ENCODE peak calls at places on chromosomes 6 and 20, in five cellular contexts. U, J, N, A and B are unnamed samples.

GRCh38 chr20:5652626-5653573 is 97.3 kb upstream of the SHLD1 start:
- DNase-seq in U (no peak), J (no peak), N (no peak), A (no peak), B (no peak)

GRCh38 chr20:5696011-5696559 is 54.1 kb upstream of the SHLD1 start:
- DNase-seq in U (no peak), J (no peak), N (no peak), A (no peak), B (peak)

GRCh38 chr6:1842334-1842733 is 232.6 kb downstream of the FOXC1 start:
- DNase-seq in U (no peak), J (no peak), N (no peak), A (no peak), B (no peak)

GRCh38 chr6:121210943-121211342 is 123.3 kb downstream of the TBC1D32 start:
- DNase-seq in U (no peak), J (no peak), N (no peak), A (no peak), B (no peak)

GRCh38 chr6:31636698-31637596 is 15.5 kb downstream of the BAG6 start:
- DNase-seq in U (no peak), J (no peak), N (no peak), A (no peak), B (no peak)

GRCh38 chr6:111604259-111605099 is 1.2 kb downstream of the TRAF3IP2 start:
- DNase-seq in U (peak), J (no peak), N (peak), A (no peak), B (peak)

GRCh38 chr6:163526356-163526755 is 111.8 kb downstream of the QKI start:
- DNase-seq in U (no peak), J (no peak), N (no peak), A (no peak), B (no peak)

GRCh38 chr20:36214684-36215256 is 21.5 kb upstream of the AAR2 start:
- DNase-seq in U (no peak), J (no peak), N (no peak), A (no peak), B (no peak)

GRCh38 chr6:1136415-1136774 is 175.5 kb upstream of the FOXQ1 start:
- DNase-seq in U (no peak), J (no peak), N (no peak), A (no peak), B (no peak)

GRCh38 chr6:9984607-9985006 is 430.3 kb downstream of the TFAP2A start:
- DNase-seq in U (no peak), J (no peak), N (no peak), A (no peak), B (no peak)

GRCh38 chr6:1757133-1757532 is 147.4 kb downstream of the FOXC1 start:
- DNase-seq in U (no peak), J (no peak), N (peak), A (no peak), B (no peak)

DNA sequence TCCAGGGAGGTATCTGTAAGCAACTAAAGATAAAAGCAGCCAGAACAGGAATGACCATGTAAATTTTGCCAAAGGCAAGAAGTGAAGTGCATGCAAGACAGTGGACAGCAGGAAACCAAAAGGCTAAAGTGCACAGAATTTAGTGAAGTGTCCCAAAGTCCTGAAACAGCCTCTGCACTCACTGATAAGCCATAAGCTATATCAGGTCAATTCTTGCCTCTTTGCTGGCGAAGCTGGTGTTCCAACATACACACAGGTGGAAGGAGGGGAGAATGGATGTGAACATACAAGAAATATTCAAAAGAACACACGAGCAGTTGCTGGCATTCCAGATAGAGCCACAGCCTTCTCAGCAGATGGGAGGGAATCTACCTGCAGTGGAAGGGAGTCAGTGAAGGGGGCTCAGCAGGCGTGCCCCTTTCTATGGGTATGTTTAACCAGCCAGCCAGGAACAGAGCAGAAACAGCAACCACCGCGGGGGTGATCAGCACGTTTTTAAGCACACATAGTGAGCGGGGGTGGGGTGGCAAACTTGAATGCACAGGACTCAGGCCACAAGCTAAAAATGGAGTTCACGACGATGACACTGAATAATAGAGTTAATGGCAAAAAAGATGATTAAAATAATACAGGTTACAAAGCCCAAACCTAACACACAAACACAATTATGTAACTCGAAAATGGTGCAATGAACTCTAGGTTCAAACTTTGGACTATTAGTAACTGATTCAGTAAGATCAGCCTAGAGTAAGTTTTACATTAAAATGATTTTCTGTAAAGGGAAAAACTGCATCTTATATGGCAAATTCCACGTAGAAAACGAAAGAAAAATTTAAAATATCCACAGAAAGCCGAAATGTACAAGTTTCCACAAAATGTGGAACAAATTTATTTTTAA is 1.2 kb downstream of the ECI2 start:
- DNase-seq in U (peak), J (no peak), N (peak), A (no peak), B (peak)
- TF ChIP-seq POLR2A in U (no peak), J (no peak), N (no peak), A (no peak), B (no peak)

DNA sequence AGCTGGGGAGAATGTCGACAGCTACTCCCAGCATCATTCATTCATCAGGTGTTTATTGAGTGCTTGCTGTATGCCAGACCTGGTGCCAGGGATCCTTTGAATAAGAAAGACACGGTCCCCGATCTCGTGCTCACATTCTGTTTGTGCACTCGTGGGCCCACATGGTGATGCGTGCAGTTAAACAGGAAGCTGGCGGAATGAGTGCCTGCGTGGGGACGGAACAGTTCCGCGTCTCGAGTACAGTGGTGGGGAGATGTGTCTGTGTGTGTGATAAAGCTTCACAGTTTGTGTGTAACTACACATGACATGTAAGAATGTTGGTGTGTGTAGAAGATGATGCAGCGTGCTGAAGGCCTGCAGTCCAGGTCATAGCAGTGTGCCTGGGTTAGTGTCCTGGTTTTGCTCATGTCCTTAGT is 6.5 kb downstream of the RBM38 start:
- DNase-seq in U (no peak), J (no peak), N (peak), A (no peak), B (peak)
- TF ChIP-seq POLR2A in U (no peak), J (peak), N (no peak), A (no peak), B (no peak)

DNA sequence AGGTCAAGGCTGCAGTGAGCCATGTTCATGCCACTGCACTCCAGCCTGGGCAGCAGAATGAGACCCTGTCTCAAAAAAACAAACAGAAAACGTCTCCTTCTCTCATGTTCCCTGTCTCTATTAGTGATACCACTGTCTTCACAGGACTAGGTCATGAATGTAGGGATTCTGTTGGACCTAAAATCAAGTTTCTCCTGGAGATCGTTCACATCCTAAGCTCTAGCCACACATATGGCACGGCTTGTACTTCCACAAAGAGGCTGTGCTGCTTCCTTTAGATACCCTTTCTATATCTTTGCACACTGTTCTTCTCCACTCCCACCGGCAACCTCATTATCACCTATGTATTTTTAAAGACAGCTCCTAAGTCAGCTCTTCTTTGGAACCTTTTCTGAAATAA is 96.5 kb downstream of the ADGRG6 start:
- DNase-seq in U (no peak), J (no peak), N (no peak), A (no peak), B (no peak)
- TF ChIP-seq POLR2A in U (no peak), J (no peak), N (no peak), A (no peak), B (no peak)

DNA sequence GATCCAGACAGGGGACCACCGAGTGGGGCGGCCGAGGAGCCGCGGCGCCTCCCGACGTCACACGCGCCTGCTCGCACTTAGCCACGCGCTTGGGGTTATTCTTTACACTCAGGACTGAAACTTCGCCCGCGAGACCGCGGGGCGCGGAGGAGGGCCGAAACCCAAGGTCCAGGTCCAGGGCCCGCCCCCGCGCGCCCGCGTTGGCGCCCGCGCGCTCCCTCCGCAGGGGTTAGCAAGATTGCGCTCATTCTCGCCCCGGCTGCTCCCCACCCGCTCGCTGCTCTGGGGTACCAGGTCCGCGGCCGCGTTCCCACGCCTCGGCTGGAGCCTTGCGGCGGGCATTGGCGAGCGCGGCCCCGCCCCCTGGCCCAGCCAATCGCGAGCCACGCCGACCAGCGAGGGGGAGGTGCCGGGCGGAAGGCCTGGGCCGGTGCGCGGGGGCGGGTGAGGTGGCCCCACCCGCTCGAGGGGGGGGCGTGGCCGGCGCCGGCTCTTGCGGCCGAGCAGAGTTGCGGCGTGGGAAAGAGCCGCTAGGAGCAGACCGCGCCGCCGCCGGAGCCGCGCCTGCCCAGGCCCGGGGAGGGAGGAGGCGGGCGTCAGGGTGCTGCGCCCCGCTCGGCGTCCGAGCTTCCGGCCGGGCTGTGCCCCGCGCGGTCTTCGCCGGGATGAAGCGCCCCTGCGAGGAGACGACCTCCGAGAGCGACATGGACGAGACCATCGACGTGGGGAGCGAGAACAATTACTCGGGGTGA is at the start of gene HEY2:
- DNase-seq in U (peak), J (peak), N (peak), A (peak), B (peak)
- TF ChIP-seq POLR2A in U (no peak), J (peak), N (peak), A (no peak), B (no peak)